ENCODE peak calls at places on chromosomes 1 and 21, in four cellular contexts. O is A549, E is anterior cingulate cortex, P is thoracic aorta. H is an unnamed sample.

GRCh38 chr21:42843021-42843420 is 36.3 kb downstream of the WDR4 start:
- DNase-seq in E (no peak), O (no peak), P (no peak), H (no peak)

GRCh38 chr1:67713071-67713806 is 28.2 kb downstream of the GADD45A start:
- DNase-seq in O (peak; percentile 44), E (no peak), P (no peak), H (no peak)

GRCh38 chr1:84103197-84103992 is 40.7 kb upstream of the PRKACB start:
- DNase-seq in E (no peak), O (peak; percentile 82), P (no peak), H (peak; percentile 47)

GRCh38 chr1:110631836-110632620 is 25.9 kb upstream of the KCNA2 start:
- DNase-seq in P (no peak), E (no peak), O (no peak), H (no peak)

GRCh38 chr1:8947127-8947691 is 1.5 kb downstream of the CA6 start:
- DNase-seq in P (no peak), E (no peak), O (no peak), H (no peak)

GRCh38 chr1:215488850-215489249 is 78.3 kb upstream of the KCTD3 start:
- DNase-seq in E (no peak), P (no peak), O (no peak), H (no peak)

GRCh38 chr1:231550448-231550781 is 21.9 kb downstream of the TSNAX start:
- DNase-seq in P (no peak), E (no peak), O (peak; percentile 57), H (no peak)

GRCh38 chr1:234844479-234845031 is 234.6 kb upstream of the IRF2BP2 start:
- DNase-seq in P (no peak), E (no peak), O (no peak), H (no peak)